ENCODE peak calls at places on chromosome 20, in ten cellular contexts. V, K, O, S, J, D, R, E, A and Y are unnamed samples.

GRCh38 chr20:64152906-64153305 is 11.3 kb upstream of the MYT1 start:
- DNase-seq in V (no peak), K (no peak), O (no peak), S (no peak), J (no peak), D (no peak), R (no peak), E (peak), A (no peak), Y (no peak)

GRCh38 chr20:53595018-53595378 is 1.4 kb upstream of the ZNF217 start:
- DNase-seq in V (no peak), K (no peak), O (no peak), S (no peak), J (no peak), D (no peak), R (no peak), E (no peak), A (no peak), Y (no peak)

GRCh38 chr20:19757487-19757972 is 528 bp upstream of the RIN2 start:
- DNase-seq in V (peak), K (peak), O (no peak), S (peak), J (peak), D (no peak), R (peak), E (peak), A (peak), Y (peak)

GRCh38 chr20:59222982-59223610 is 59.5 kb downstream of the ZNF831 start:
- DNase-seq in V (peak), K (no peak), O (no peak), S (no peak), J (no peak), D (no peak), R (no peak), E (no peak), A (peak), Y (peak)

GRCh38 chr20:63061051-63061531 is 54.3 kb upstream of the BHLHE23 start:
- DNase-seq in V (no peak), K (no peak), O (no peak), S (no peak), J (no peak), D (no peak), R (peak), E (peak), A (no peak), Y (no peak)

GRCh38 chr20:24721891-24722530 is 227.1 kb upstream of the CST7 start:
- DNase-seq in V (no peak), K (no peak), O (no peak), S (no peak), J (no peak), D (no peak), R (no peak), E (no peak), A (no peak), Y (no peak)

GRCh38 chr20:15889073-15889923 is 684.0 kb downstream of the KIF16B start:
- DNase-seq in V (no peak), K (no peak), O (no peak), S (no peak), J (no peak), D (no peak), R (no peak), E (no peak), A (no peak), Y (no peak)

GRCh38 chr20:62918830-62919229 is 7.5 kb downstream of the DIDO1 start:
- DNase-seq in V (no peak), K (no peak), O (no peak), S (no peak), J (no peak), D (no peak), R (peak), E (peak), A (no peak), Y (no peak)

GRCh38 chr20:59010995-59011873 is 4.2 kb upstream of the CTSZ start:
- DNase-seq in V (peak), K (peak), O (no peak), S (no peak), J (peak), D (no peak), R (peak), E (no peak), A (peak), Y (peak)

GRCh38 chr20:51712501-51713212 is 55.5 kb downstream of the ATP9A start:
- DNase-seq in V (peak), K (peak), O (no peak), S (no peak), J (peak), D (no peak), R (no peak), E (no peak), A (peak), Y (peak)

GRCh38 chr20:63047267-63047666 is 40.5 kb upstream of the BHLHE23 start:
- DNase-seq in V (no peak), K (no peak), O (no peak), S (no peak), J (no peak), D (no peak), R (no peak), E (no peak), A (no peak), Y (no peak)

GRCh38 chr20:47033665-47034064 is 139.0 kb downstream of the EYA2 start:
- DNase-seq in V (no peak), K (no peak), O (no peak), S (no peak), J (no peak), D (no peak), R (no peak), E (no peak), A (no peak), Y (no peak)

GRCh38 chr20:16674243-16674642 is 55.6 kb upstream of the SNRPB2 start:
- DNase-seq in V (no peak), K (no peak), O (no peak), S (no peak), J (no peak), D (no peak), R (no peak), E (no peak), A (no peak), Y (no peak)

GRCh38 chr20:57808266-57808866 is 98.6 kb upstream of the PMEPA1 start:
- DNase-seq in V (no peak), K (no peak), O (no peak), S (no peak), J (no peak), D (no peak), R (no peak), E (no peak), A (no peak), Y (no peak)

GRCh38 chr20:17860306-17861197 is 108.0 kb downstream of the SNX5 start:
- DNase-seq in V (no peak), K (no peak), O (no peak), S (no peak), J (no peak), D (no peak), R (no peak), E (no peak), A (no peak), Y (no peak)

GRCh38 chr20:47359533-47360206 is 3.2 kb upstream of the ZMYND8 start:
- DNase-seq in V (no peak), K (no peak), O (no peak), S (no peak), J (no peak), D (no peak), R (no peak), E (no peak), A (no peak), Y (no peak)

GRCh38 chr20:34024733-34025351 is 31.1 kb downstream of the RALY start:
- DNase-seq in V (no peak), K (no peak), O (no peak), S (no peak), J (no peak), D (no peak), R (no peak), E (no peak), A (no peak), Y (no peak)

GRCh38 chr20:59185809-59186208 is 22.2 kb downstream of the ZNF831 start:
- DNase-seq in V (no peak), K (no peak), O (no peak), S (no peak), J (no peak), D (no peak), R (peak), E (no peak), A (no peak), Y (no peak)

GRCh38 chr20:36613974-36614373 is 8.4 kb downstream of the RAB5IF start:
- DNase-seq in V (no peak), K (no peak), O (no peak), S (peak), J (no peak), D (no peak), R (no peak), E (no peak), A (no peak), Y (no peak)

GRCh38 chr20:53180928-53181362 is 208.8 kb downstream of the TSHZ2 start:
- DNase-seq in V (no peak), K (no peak), O (no peak), S (no peak), J (no peak), D (no peak), R (no peak), E (no peak), A (no peak), Y (no peak)

GRCh38 chr20:37267684-37268313 is 6.2 kb upstream of the GHRH start:
- DNase-seq in V (peak), K (no peak), O (no peak), S (no peak), J (no peak), D (no peak), R (no peak), E (no peak), A (no peak), Y (no peak)

GRCh38 chr20:63750807-63751470 is 11.4 kb downstream of the SLC2A4RG start:
- DNase-seq in V (peak), K (no peak), O (no peak), S (no peak), J (no peak), D (no peak), R (no peak), E (no peak), A (no peak), Y (no peak)

GRCh38 chr20:43955244-43956191 is 40.9 kb downstream of the TOX2 start:
- DNase-seq in V (no peak), K (peak), O (no peak), S (no peak), J (peak), D (peak), R (no peak), E (no peak), A (peak), Y (peak)

GRCh38 chr20:62740286-62741141 is 31.9 kb downstream of the NTSR1 start:
- DNase-seq in V (no peak), K (peak), O (peak), S (peak), J (peak), D (peak), R (peak), E (peak), A (peak), Y (no peak)

GRCh38 chr20:34426026-34426425 is 63.0 kb downstream of the ITCH start:
- DNase-seq in V (no peak), K (no peak), O (no peak), S (no peak), J (no peak), D (no peak), R (no peak), E (no peak), A (peak), Y (peak)

DNA sequence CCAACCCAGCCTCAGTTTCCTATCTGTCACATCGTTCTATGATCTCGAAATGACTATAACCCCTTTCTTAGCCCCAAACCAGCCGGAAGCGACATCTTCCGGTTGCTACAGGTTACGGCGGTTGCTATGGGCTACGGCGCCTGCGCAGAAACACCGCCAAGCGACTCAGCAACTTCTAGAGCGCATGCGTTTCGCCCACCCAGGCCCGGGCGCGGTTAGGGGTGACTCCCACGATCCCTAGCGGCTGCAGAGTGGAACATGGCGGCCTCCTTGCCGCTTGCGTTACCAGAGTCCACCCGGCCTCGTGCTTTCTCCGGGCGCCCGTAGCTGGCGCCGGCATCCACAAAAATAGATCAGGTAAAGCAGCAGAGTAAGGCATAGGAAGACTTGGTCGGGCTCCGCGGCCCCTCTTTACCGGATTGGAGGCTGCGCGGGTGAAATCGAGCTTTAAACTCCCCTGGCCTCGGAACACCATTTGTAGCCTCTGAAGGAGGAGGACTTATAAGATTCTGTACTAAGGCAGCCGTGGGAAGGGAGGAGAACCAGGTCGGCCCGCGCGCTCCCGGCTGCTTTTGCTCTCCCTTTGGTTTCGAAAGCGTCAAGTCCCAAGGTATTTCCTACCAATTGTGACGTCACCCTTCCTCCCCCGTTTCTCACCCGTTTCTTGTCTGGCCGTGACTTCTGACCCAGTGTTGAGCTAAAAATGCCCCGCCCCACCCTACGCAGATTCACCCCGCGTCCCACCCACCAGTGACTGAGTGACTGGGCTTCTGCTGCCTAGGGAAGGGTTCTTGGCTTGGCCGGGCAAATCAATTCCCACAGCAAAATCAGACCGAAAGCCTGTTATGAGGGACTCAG is 3.5 kb downstream of the SDCBP2 start:
- DNase-seq in V (peak), K (peak), O (peak), S (peak), J (peak), D (peak), R (peak), E (peak), A (peak), Y (peak)
- TF ChIP-seq CTCF in V (no peak), K (no peak), O (no peak), S (peak), J (peak), D (no peak), R (peak), E (peak), A (no peak), Y (peak)

GRCh38 chr20:23046431-23046830 is 3.0 kb downstream of the THBD start:
- DNase-seq in V (no peak), K (no peak), O (no peak), S (no peak), J (no peak), D (no peak), R (no peak), E (no peak), A (no peak), Y (no peak)

GRCh38 chr20:23048283-23049200 is 930 bp downstream of the THBD start:
- DNase-seq in V (peak), K (peak), O (peak), S (peak), J (peak), D (peak), R (peak), E (peak), A (peak), Y (peak)

GRCh38 chr20:23049201-23049932 is at the start of gene THBD:
- DNase-seq in V (peak), K (peak), O (no peak), S (peak), J (peak), D (peak), R (peak), E (peak), A (peak), Y (peak)

GRCh38 chr20:23047738-23048214 is 1.7 kb downstream of the THBD start:
- DNase-seq in V (peak), K (no peak), O (no peak), S (no peak), J (no peak), D (peak), R (no peak), E (peak), A (no peak), Y (no peak)

DNA sequence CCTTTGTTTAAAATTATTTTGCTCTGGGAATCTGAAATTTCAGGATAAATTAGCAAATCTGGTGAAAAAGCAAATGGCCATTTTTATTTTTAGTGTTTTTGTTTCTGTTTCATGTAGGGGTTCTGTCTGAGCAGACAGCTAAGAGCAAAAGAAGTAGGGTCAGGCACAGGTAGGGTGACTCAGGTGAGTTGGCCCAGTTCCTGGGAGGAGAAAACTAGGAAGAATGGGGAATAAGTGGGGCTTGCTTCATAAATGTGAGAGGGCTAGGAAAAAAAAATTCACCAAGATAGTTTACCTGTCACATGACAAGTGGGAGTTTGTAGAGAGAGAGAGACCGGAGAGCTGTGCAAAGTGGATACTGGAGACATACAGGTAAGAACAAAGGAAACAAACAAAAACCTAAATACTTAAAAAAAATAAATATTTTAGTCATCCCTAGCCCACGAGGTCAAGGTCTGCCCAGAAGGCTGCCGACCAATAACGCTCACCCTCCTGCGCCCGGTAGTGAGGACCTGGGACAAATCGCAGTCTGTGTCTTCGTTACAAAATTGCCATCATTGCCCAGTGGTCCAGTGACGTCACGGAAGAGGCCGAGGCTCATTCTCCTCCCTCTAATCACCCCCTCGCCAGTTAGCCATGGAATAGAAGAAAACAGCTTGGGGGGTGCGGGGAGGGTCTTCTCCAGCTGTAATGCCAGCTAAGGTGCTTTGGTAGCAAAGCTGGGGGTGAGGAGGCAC is 2.3 kb downstream of the THBD start:
- DNase-seq in V (no peak), K (no peak), O (no peak), S (no peak), J (no peak), D (no peak), R (no peak), E (no peak), A (no peak), Y (no peak)
- H3K4me3 ChIP-seq in V (no peak), K (peak), O (no peak), S (peak), J (no peak), D (no peak), R (peak), E (peak), A (no peak), Y (no peak)

GRCh38 chr20:11098888-11099287 is 425.1 kb upstream of the JAG1 start:
- DNase-seq in V (peak), K (no peak), O (no peak), S (peak), J (no peak), D (no peak), R (no peak), E (no peak), A (no peak), Y (no peak)
- TF ChIP-seq CTCF in V (peak), K (peak), O (no peak), S (peak), J (peak), D (peak), R (no peak), E (no peak), A (no peak), Y (no peak)

DNA sequence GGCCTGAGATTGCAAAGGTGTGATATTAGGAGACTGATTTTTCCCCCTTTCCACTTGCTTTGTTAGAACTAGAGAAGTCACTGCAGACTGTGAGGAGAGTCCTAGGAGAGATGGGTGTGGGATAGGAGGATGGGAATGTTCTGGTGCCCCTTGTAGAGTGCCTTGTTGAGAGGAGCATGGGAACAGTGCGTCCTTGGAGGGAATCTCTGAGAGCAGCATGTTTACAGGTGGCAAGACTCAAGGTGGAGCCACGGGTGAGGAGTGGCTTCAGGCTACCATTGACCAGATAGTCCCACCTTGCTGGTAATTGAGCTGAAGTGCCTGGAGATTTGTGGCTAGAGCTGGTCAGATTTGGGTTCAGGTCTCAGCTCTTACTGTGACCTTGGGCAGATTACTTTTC is 6.0 kb downstream of the PLCG1 start:
- DNase-seq in V (no peak), K (no peak), O (no peak), S (peak), J (no peak), D (no peak), R (peak), E (no peak), A (no peak), Y (no peak)
- H3K4me3 ChIP-seq in V (no peak), K (no peak), O (no peak), S (no peak), J (no peak), D (no peak), R (no peak), E (no peak), A (no peak), Y (no peak)

DNA sequence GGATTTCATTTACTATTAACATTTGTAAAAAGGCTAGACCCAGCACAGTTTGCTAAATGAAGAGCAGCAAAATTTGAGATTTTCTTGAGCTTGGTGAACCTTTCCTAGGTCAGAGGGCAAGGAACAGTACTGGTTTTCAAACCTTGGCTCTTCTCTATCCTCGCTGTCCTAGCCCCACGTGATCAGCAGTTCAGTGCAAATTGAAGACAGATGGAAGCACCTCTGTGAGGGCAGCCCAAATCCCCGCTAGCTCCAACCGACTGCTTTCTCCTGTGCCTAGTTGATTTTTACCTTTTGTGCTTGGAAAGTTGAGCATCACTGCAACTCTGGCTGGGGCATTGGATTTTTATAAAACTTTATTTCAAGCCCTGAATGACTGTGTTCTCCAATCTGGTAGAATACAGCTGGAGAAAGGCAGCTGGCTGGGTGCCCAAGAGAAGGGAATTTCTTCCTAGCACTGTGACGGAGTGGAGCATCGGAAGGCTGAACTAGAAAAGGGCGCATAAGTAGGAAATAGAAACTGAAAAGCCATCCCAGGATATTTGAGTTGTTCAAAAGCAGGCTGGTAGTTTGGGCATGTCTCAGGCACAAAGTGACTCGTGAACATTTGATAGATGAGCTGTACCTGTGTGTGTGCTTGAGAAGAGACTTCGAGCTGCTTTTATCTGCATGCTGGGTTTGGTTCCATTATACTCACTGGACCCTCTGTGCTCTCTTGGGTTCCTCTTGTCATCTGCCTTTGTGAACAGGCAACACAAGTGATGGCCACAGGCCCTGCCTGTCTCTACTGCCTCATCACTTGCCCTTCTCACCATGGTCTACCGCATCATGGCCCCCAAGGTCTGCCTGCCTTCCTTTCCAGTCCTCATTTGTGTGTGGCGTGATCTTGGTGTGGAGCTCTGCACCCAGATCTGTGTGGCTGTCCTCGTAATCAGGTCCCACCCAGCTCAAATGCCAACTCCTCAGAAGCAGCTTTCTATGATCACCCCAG is 2.3 kb downstream of the RNF114 start:
- DNase-seq in V (no peak), K (peak), O (no peak), S (peak), J (peak), D (no peak), R (peak), E (no peak), A (peak), Y (peak)
- TF ChIP-seq CTCF in V (no peak), K (no peak), O (no peak), S (no peak), J (no peak), D (no peak), R (no peak), E (no peak), A (no peak), Y (no peak)